ENCODE peak calls at places on chromosomes 5 and 9, in ten cellular contexts. I, E, V, K, U, G, L, T, R and C are unnamed samples.

GRCh38 chr9:131856105-131856504 is 116.2 kb upstream of the RAPGEF1 start:
- DNase-seq in I (no peak), E (no peak), V (no peak), K (peak; percentile 34), U (no peak), G (no peak), L (no peak), T (no peak), R (no peak), C (no peak)

GRCh38 chr9:35906923-35907699 is 1.1 kb downstream of the HRCT1 start:
- DNase-seq in I (peak; percentile 59), E (no peak), V (no peak), K (no peak), U (no peak), G (peak; percentile 95), L (peak; percentile 75), T (no peak), R (peak; percentile 78), C (no peak)

GRCh38 chr5:94544031-94544650 is 74.3 kb downstream of the KIAA0825 start:
- DNase-seq in I (no peak), E (no peak), V (no peak), K (no peak), U (no peak), G (peak; percentile 12), L (peak; percentile 15), T (no peak), R (no peak), C (no peak)

GRCh38 chr5:100694100-100694499 is 158.9 kb downstream of the FAM174A start:
- DNase-seq in I (no peak), E (no peak), V (no peak), K (no peak), U (no peak), G (no peak), L (no peak), T (no peak), R (no peak), C (no peak)

GRCh38 chr9:120652902-120653301 is 61.4 kb downstream of the MEGF9 start:
- DNase-seq in I (no peak), E (no peak), V (no peak), K (no peak), U (no peak), G (no peak), L (no peak), T (no peak), R (no peak), C (no peak)

GRCh38 chr9:130707225-130707976 is 13.8 kb downstream of the EXOSC2 start:
- DNase-seq in I (no peak), E (no peak), V (peak; percentile 76), K (peak; percentile 70), U (peak; percentile 21), G (peak; percentile 80), L (peak; percentile 68), T (no peak), R (peak; percentile 78), C (peak; percentile 36)

GRCh38 chr9:21688108-21689102 is 114.0 kb upstream of the MTAP start:
- DNase-seq in I (peak; percentile 36), E (no peak), V (no peak), K (no peak), U (no peak), G (peak; percentile 95), L (peak; percentile 81), T (no peak), R (peak; percentile 33), C (no peak)

GRCh38 chr5:85760519-85760918 is 857.2 kb upstream of the COX7C start:
- DNase-seq in I (no peak), E (no peak), V (no peak), K (no peak), U (no peak), G (no peak), L (no peak), T (no peak), R (no peak), C (no peak)

GRCh38 chr9:136590788-136591187 is 44.9 kb upstream of the NOTCH1 start:
- DNase-seq in I (no peak), E (no peak), V (no peak), K (no peak), U (no peak), G (no peak), L (no peak), T (no peak), R (no peak), C (no peak)

GRCh38 chr5:105504-106080 is 13.6 kb downstream of the PLEKHG4B start:
- DNase-seq in I (no peak), E (no peak), V (no peak), K (no peak), U (no peak), G (no peak), L (no peak), T (no peak), R (no peak), C (no peak)

GRCh38 chr5:149172709-149173505 is 31.6 kb downstream of the ABLIM3 start:
- DNase-seq in I (no peak), E (no peak), V (no peak), K (no peak), U (no peak), G (no peak), L (no peak), T (no peak), R (no peak), C (no peak)

GRCh38 chr9:108254236-108254635 is 601.5 kb downstream of the ACTL7B start:
- DNase-seq in I (no peak), E (no peak), V (no peak), K (no peak), U (no peak), G (no peak), L (peak; percentile 16), T (no peak), R (no peak), C (no peak)

GRCh38 chr5:157535042-157535865 is 40.3 kb downstream of the ADAM19 start:
- DNase-seq in I (no peak), E (no peak), V (no peak), K (no peak), U (no peak), G (peak; percentile 73), L (peak; percentile 56), T (no peak), R (peak; percentile 63), C (no peak)

GRCh38 chr5:87170799-87171198 is 96.9 kb upstream of the RASA1 start:
- DNase-seq in I (no peak), E (no peak), V (no peak), K (no peak), U (no peak), G (no peak), L (no peak), T (no peak), R (no peak), C (no peak)

GRCh38 chr5:43631182-43631910 is 28.4 kb downstream of the NNT start:
- DNase-seq in I (peak; percentile 51), E (peak; percentile 40), V (peak; percentile 11), K (peak; percentile 70), U (peak; percentile 15), G (peak; percentile 89), L (peak; percentile 87), T (no peak), R (peak; percentile 26), C (peak; percentile 21)

GRCh38 chr5:167814828-167815227 is 476.6 kb upstream of the WWC1 start:
- DNase-seq in I (peak; percentile 99), E (no peak), V (no peak), K (no peak), U (no peak), G (peak; percentile 78), L (peak; percentile 88), T (no peak), R (no peak), C (no peak)

GRCh38 chr5:91378683-91379601 is 4.2 kb downstream of the ARRDC3 start:
- DNase-seq in I (no peak), E (no peak), V (no peak), K (no peak), U (no peak), G (no peak), L (no peak), T (no peak), R (no peak), C (no peak)

GRCh38 chr9:91923145-91923544 is 26.9 kb downstream of the ROR2 start:
- DNase-seq in I (no peak), E (no peak), V (no peak), K (no peak), U (no peak), G (no peak), L (no peak), T (no peak), R (no peak), C (no peak)

GRCh38 chr9:83403864-83404263 is 134.3 kb downstream of the FRMD3 start:
- DNase-seq in I (peak; percentile 53), E (no peak), V (no peak), K (no peak), U (no peak), G (no peak), L (no peak), T (no peak), R (no peak), C (no peak)

GRCh38 chr5:111730659-111731382 is 26.2 kb downstream of the NREP start:
- DNase-seq in I (no peak), E (no peak), V (no peak), K (no peak), U (no peak), G (no peak), L (no peak), T (no peak), R (no peak), C (no peak)

GRCh38 chr9:7238244-7238637 is 480.5 kb downstream of the KDM4C start:
- DNase-seq in I (no peak), E (no peak), V (no peak), K (no peak), U (no peak), G (no peak), L (no peak), T (no peak), R (no peak), C (no peak)

GRCh38 chr5:135309391-135310327 is 89.4 kb downstream of the MACROH2A1 start:
- DNase-seq in I (no peak), E (no peak), V (no peak), K (no peak), U (no peak), G (peak; percentile 6), L (no peak), T (peak; percentile 27), R (no peak), C (no peak)

GRCh38 chr5:172775326-172776234 is 4.6 kb upstream of the DUSP1 start:
- DNase-seq in I (peak; percentile 76), E (no peak), V (no peak), K (peak; percentile 70), U (no peak), G (peak; percentile 95), L (peak; percentile 90), T (no peak), R (peak; percentile 84), C (no peak)

GRCh38 chr5:143698534-143698933 is 113.4 kb upstream of the HMHB1 start:
- DNase-seq in I (no peak), E (no peak), V (no peak), K (no peak), U (no peak), G (no peak), L (no peak), T (no peak), R (no peak), C (no peak)

GRCh38 chr5:89265511-89266169 is 382.7 kb upstream of the MEF2C start:
- DNase-seq in I (peak; percentile 82), E (no peak), V (no peak), K (no peak), U (no peak), G (peak; percentile 86), L (peak; percentile 89), T (no peak), R (no peak), C (no peak)

GRCh38 chr9:109963079-109963478 is 183.1 kb downstream of the PALM2AKAP2 start:
- DNase-seq in I (no peak), E (no peak), V (no peak), K (no peak), U (no peak), G (no peak), L (no peak), T (no peak), R (no peak), C (no peak)

GRCh38 chr9:114811301-114811700 is 5.5 kb upstream of the TNFSF15 start:
- DNase-seq in I (no peak), E (no peak), V (no peak), K (no peak), U (no peak), G (no peak), L (no peak), T (no peak), R (no peak), C (no peak)

GRCh38 chr9:91751922-91752321 is 198.1 kb downstream of the ROR2 start:
- DNase-seq in I (peak; percentile 46), E (no peak), V (no peak), K (no peak), U (no peak), G (peak; percentile 52), L (peak; percentile 81), T (no peak), R (no peak), C (no peak)